ENCODE peak calls at places on chromosomes 11 and 22, in nine cellular contexts. One of them, this sample, is unnamed.

GRCh38 chr11:77165066-77165465 is 37.0 kb downstream of the MYO7A start:
- DNase-seq in NCI-H1417: no peak
- DNase-seq in foreskin fibroblast: no peak
- DNase-seq in SW 1271: no peak
- DNase-seq in stimulated activated CD8-positive, alpha-beta memory T cell treated with anti-CD3 and anti-CD28 coated beads, Interleukin-2, amount 100 ng/mL, for 1 hour: no peak
- DNase-seq in posterior cingulate gyrus: no peak
- DNase-seq in LoVo: no peak
- DNase-seq in iPS DF 19.7: no peak
- DNase-seq in NCI-H1105: no peak
- DNase-seq in this sample: no peak

GRCh38 chr11:61996933-61997332 is 29.5 kb upstream of the FTH1 start:
- DNase-seq in NCI-H1417: no peak
- DNase-seq in foreskin fibroblast: no peak
- DNase-seq in SW 1271: no peak
- DNase-seq in stimulated activated CD8-positive, alpha-beta memory T cell treated with anti-CD3 and anti-CD28 coated beads, Interleukin-2, amount 100 ng/mL, for 1 hour: no peak
- DNase-seq in posterior cingulate gyrus: peak
- DNase-seq in LoVo: no peak
- DNase-seq in iPS DF 19.7: no peak
- DNase-seq in NCI-H1105: no peak
- DNase-seq in this sample: no peak

GRCh38 chr11:117230286-117230961 is 1.4 kb downstream of the PCSK7 start:
- DNase-seq in NCI-H1417: no peak
- DNase-seq in foreskin fibroblast: no peak
- DNase-seq in SW 1271: no peak
- DNase-seq in stimulated activated CD8-positive, alpha-beta memory T cell treated with anti-CD3 and anti-CD28 coated beads, Interleukin-2, amount 100 ng/mL, for 1 hour: no peak
- DNase-seq in posterior cingulate gyrus: no peak
- DNase-seq in LoVo: no peak
- DNase-seq in iPS DF 19.7: no peak
- DNase-seq in NCI-H1105: no peak
- DNase-seq in this sample: no peak

GRCh38 chr11:11070976-11071375 is 213.1 kb upstream of the ZBED5 start:
- DNase-seq in NCI-H1417: no peak
- DNase-seq in foreskin fibroblast: no peak
- DNase-seq in SW 1271: no peak
- DNase-seq in stimulated activated CD8-positive, alpha-beta memory T cell treated with anti-CD3 and anti-CD28 coated beads, Interleukin-2, amount 100 ng/mL, for 1 hour: no peak
- DNase-seq in posterior cingulate gyrus: no peak
- DNase-seq in LoVo: no peak
- DNase-seq in iPS DF 19.7: no peak
- DNase-seq in NCI-H1105: no peak
- DNase-seq in this sample: no peak

GRCh38 chr11:70926543-70926942 is 325.8 kb downstream of the SHANK2 start:
- DNase-seq in NCI-H1417: no peak
- DNase-seq in foreskin fibroblast: no peak
- DNase-seq in SW 1271: no peak
- DNase-seq in stimulated activated CD8-positive, alpha-beta memory T cell treated with anti-CD3 and anti-CD28 coated beads, Interleukin-2, amount 100 ng/mL, for 1 hour: no peak
- DNase-seq in posterior cingulate gyrus: no peak
- DNase-seq in LoVo: no peak
- DNase-seq in iPS DF 19.7: no peak
- DNase-seq in NCI-H1105: no peak
- DNase-seq in this sample: no peak

GRCh38 chr11:134532176-134532920 is 120.3 kb upstream of the B3GAT1 start:
- DNase-seq in NCI-H1417: no peak
- DNase-seq in foreskin fibroblast: no peak
- DNase-seq in SW 1271: no peak
- DNase-seq in stimulated activated CD8-positive, alpha-beta memory T cell treated with anti-CD3 and anti-CD28 coated beads, Interleukin-2, amount 100 ng/mL, for 1 hour: no peak
- DNase-seq in posterior cingulate gyrus: no peak
- DNase-seq in LoVo: no peak
- DNase-seq in iPS DF 19.7: no peak
- DNase-seq in NCI-H1105: no peak
- DNase-seq in this sample: no peak

GRCh38 chr22:45254789-45255261 is 14.1 kb upstream of the KIAA0930 start:
- DNase-seq in NCI-H1417: no peak
- DNase-seq in foreskin fibroblast: no peak
- DNase-seq in SW 1271: no peak
- DNase-seq in stimulated activated CD8-positive, alpha-beta memory T cell treated with anti-CD3 and anti-CD28 coated beads, Interleukin-2, amount 100 ng/mL, for 1 hour: no peak
- DNase-seq in posterior cingulate gyrus: no peak
- DNase-seq in LoVo: no peak
- DNase-seq in iPS DF 19.7: no peak
- DNase-seq in NCI-H1105: no peak
- DNase-seq in this sample: no peak

GRCh38 chr11:71488086-71488967 is 35.3 kb downstream of the NADSYN1 start:
- DNase-seq in NCI-H1417: peak
- DNase-seq in foreskin fibroblast: peak
- DNase-seq in SW 1271: no peak
- DNase-seq in stimulated activated CD8-positive, alpha-beta memory T cell treated with anti-CD3 and anti-CD28 coated beads, Interleukin-2, amount 100 ng/mL, for 1 hour: no peak
- DNase-seq in posterior cingulate gyrus: no peak
- DNase-seq in LoVo: no peak
- DNase-seq in iPS DF 19.7: no peak
- DNase-seq in NCI-H1105: no peak
- DNase-seq in this sample: peak

GRCh38 chr11:25927391-25927790 is 404.5 kb upstream of the ANO3 start:
- DNase-seq in NCI-H1417: no peak
- DNase-seq in foreskin fibroblast: no peak
- DNase-seq in SW 1271: no peak
- DNase-seq in stimulated activated CD8-positive, alpha-beta memory T cell treated with anti-CD3 and anti-CD28 coated beads, Interleukin-2, amount 100 ng/mL, for 1 hour: no peak
- DNase-seq in posterior cingulate gyrus: no peak
- DNase-seq in LoVo: no peak
- DNase-seq in iPS DF 19.7: no peak
- DNase-seq in NCI-H1105: no peak
- DNase-seq in this sample: peak

GRCh38 chr11:3087821-3088800 is 30.9 kb upstream of the CARS1 start:
- DNase-seq in NCI-H1417: no peak
- DNase-seq in foreskin fibroblast: peak
- DNase-seq in SW 1271: no peak
- DNase-seq in stimulated activated CD8-positive, alpha-beta memory T cell treated with anti-CD3 and anti-CD28 coated beads, Interleukin-2, amount 100 ng/mL, for 1 hour: no peak
- DNase-seq in posterior cingulate gyrus: no peak
- DNase-seq in LoVo: no peak
- DNase-seq in iPS DF 19.7: no peak
- DNase-seq in NCI-H1105: no peak
- DNase-seq in this sample: no peak

This sample was measured in brain microvascular endothelial cell.